ENCODE peak calls at places on chromosome 13, in eight cellular contexts. R, N, C, O, T, Q, I and P are unnamed samples.

GRCh38 chr13:42028113-42028799 is 20.2 kb upstream of the DGKH start:
- DNase-seq in T (no peak), Q (no peak), N (no peak), R (no peak), O (no peak), I (no peak), C (no peak), P (no peak)

GRCh38 chr13:98439896-98440295 is 137.0 kb downstream of the STK24 start:
- DNase-seq in O (no peak), C (no peak), R (no peak), N (no peak), Q (no peak), T (no peak), I (no peak), P (no peak)

GRCh38 chr13:42101821-42102580 is 53.6 kb downstream of the DGKH start:
- DNase-seq in O (no peak), C (peak), R (no peak), Q (peak), N (no peak), I (no peak), T (no peak), P (no peak)

GRCh38 chr13:41802684-41803554 is 158.0 kb downstream of the VWA8 start:
- DNase-seq in O (no peak), R (no peak), C (no peak), Q (peak), I (no peak), T (no peak), N (no peak), P (peak)

GRCh38 chr13:39451860-39452301 is 151.1 kb downstream of the LHFPL6 start:
- DNase-seq in N (peak), O (no peak), T (peak), C (peak), R (no peak), I (peak), Q (no peak), P (no peak)

GRCh38 chr13:52713894-52714293 is 25.7 kb downstream of the CNMD start:
- DNase-seq in C (no peak), I (no peak), O (no peak), N (no peak), T (peak), Q (peak), R (no peak), P (no peak)

GRCh38 chr13:113582841-113583631 is 1.5 kb upstream of the TFDP1 start:
- DNase-seq in C (no peak), Q (no peak), O (no peak), R (no peak), N (peak), T (no peak), I (no peak), P (no peak)

GRCh38 chr13:110799246-110800236 is 86.0 kb downstream of the ING1 start:
- DNase-seq in Q (peak), N (no peak), C (no peak), R (no peak), I (no peak), O (no peak), T (peak), P (no peak)